ENCODE peak calls at places on chromosomes 7 and 10, in four cellular contexts. One of them, this sample, is unnamed.

GRCh38 chr7:151938550-151938949 is 17.7 kb upstream of the GALNTL5 start:
- DNase-seq in astrocyte of the hippocampus: no peak
- DNase-seq in lower lobe of right lung: no peak
- DNase-seq in head of caudate nucleus: no peak
- DNase-seq in this sample: no peak

GRCh38 chr10:14240253-14241189 is 90.2 kb downstream of the FRMD4A start:
- DNase-seq in lower lobe of right lung: no peak
- DNase-seq in head of caudate nucleus: peak
- DNase-seq in astrocyte of the hippocampus: peak
- DNase-seq in this sample: no peak

GRCh38 chr10:28668363-28669226 is 8.7 kb upstream of the BAMBI start:
- DNase-seq in astrocyte of the hippocampus: peak
- DNase-seq in lower lobe of right lung: peak
- DNase-seq in head of caudate nucleus: peak
- DNase-seq in this sample: no peak

GRCh38 chr7:148286150-148286549 is 304.4 kb upstream of the C7orf33 start:
- DNase-seq in lower lobe of right lung: no peak
- DNase-seq in astrocyte of the hippocampus: peak
- DNase-seq in head of caudate nucleus: peak
- DNase-seq in this sample: no peak

GRCh38 chr10:95739046-95739445 is 16.9 kb upstream of the ENTPD1 start:
- DNase-seq in lower lobe of right lung: no peak
- DNase-seq in head of caudate nucleus: no peak
- DNase-seq in astrocyte of the hippocampus: no peak
- DNase-seq in this sample: no peak

GRCh38 chr7:97011536-97012292 is 6.4 kb downstream of the DLX6 start:
- DNase-seq in lower lobe of right lung: no peak
- DNase-seq in head of caudate nucleus: no peak
- DNase-seq in astrocyte of the hippocampus: no peak
- DNase-seq in this sample: no peak

GRCh38 chr10:90621577-90621976 is 236.3 kb downstream of the HTR7 start:
- DNase-seq in lower lobe of right lung: no peak
- DNase-seq in astrocyte of the hippocampus: peak
- DNase-seq in head of caudate nucleus: no peak
- DNase-seq in this sample: peak

GRCh38 chr10:91340613-91341362 is 69.4 kb upstream of the HECTD2 start:
- DNase-seq in lower lobe of right lung: no peak
- DNase-seq in head of caudate nucleus: peak
- DNase-seq in astrocyte of the hippocampus: peak
- DNase-seq in this sample: peak

GRCh38 chr10:86440874-86441838 is 74.6 kb upstream of the GRID1 start:
- DNase-seq in head of caudate nucleus: no peak
- DNase-seq in astrocyte of the hippocampus: peak
- DNase-seq in lower lobe of right lung: no peak
- DNase-seq in this sample: peak

GRCh38 chr7:134196439-134196838 is 69.3 kb downstream of the LRGUK start:
- DNase-seq in astrocyte of the hippocampus: no peak
- DNase-seq in head of caudate nucleus: no peak
- DNase-seq in lower lobe of right lung: no peak
- DNase-seq in this sample: no peak

GRCh38 chr10:20885678-20886077 is 11.4 kb downstream of the NEBL start:
- DNase-seq in head of caudate nucleus: no peak
- DNase-seq in astrocyte of the hippocampus: peak
- DNase-seq in lower lobe of right lung: no peak
- DNase-seq in this sample: no peak

GRCh38 chr7:116672596-116673503 is 854 bp downstream of the MET start:
- DNase-seq in head of caudate nucleus: no peak
- DNase-seq in astrocyte of the hippocampus: peak
- DNase-seq in lower lobe of right lung: no peak
- DNase-seq in this sample: peak

GRCh38 chr7:155287229-155287935 is 10.3 kb upstream of the INSIG1 start:
- DNase-seq in lower lobe of right lung: no peak
- DNase-seq in head of caudate nucleus: no peak
- DNase-seq in astrocyte of the hippocampus: no peak
- DNase-seq in this sample: no peak

GRCh38 chr7:112056409-112056808 is 149.8 kb downstream of the DOCK4 start:
- DNase-seq in astrocyte of the hippocampus: no peak
- DNase-seq in lower lobe of right lung: no peak
- DNase-seq in head of caudate nucleus: no peak
- DNase-seq in this sample: no peak

GRCh38 chr7:79548616-79549206 is 95.2 kb upstream of the MAGI2 start:
- DNase-seq in astrocyte of the hippocampus: no peak
- DNase-seq in head of caudate nucleus: peak
- DNase-seq in lower lobe of right lung: no peak
- DNase-seq in this sample: no peak

GRCh38 chr7:112341464-112341863 is 108.8 kb upstream of the IFRD1 start:
- DNase-seq in astrocyte of the hippocampus: no peak
- DNase-seq in head of caudate nucleus: no peak
- DNase-seq in lower lobe of right lung: no peak
- DNase-seq in this sample: no peak

GRCh38 chr7:51313276-51314035 is 3.2 kb downstream of the COBL start:
- DNase-seq in astrocyte of the hippocampus: no peak
- DNase-seq in head of caudate nucleus: no peak
- DNase-seq in lower lobe of right lung: no peak
- DNase-seq in this sample: no peak

GRCh38 chr10:62185914-62186692 is 82.5 kb downstream of the RTKN2 start:
- DNase-seq in head of caudate nucleus: no peak
- DNase-seq in lower lobe of right lung: no peak
- DNase-seq in astrocyte of the hippocampus: no peak
- DNase-seq in this sample: no peak

GRCh38 chr10:131961047-131961776 is 20.5 kb downstream of the BNIP3 start:
- DNase-seq in head of caudate nucleus: no peak
- DNase-seq in lower lobe of right lung: no peak
- DNase-seq in astrocyte of the hippocampus: no peak
- DNase-seq in this sample: no peak

GRCh38 chr10:16787361-16787791 is 29.8 kb downstream of the RSU1 start:
- DNase-seq in lower lobe of right lung: no peak
- DNase-seq in astrocyte of the hippocampus: no peak
- DNase-seq in head of caudate nucleus: no peak
- DNase-seq in this sample: no peak

GRCh38 chr10:64952042-64952441 is 1430.8 kb downstream of the REEP3 start:
- DNase-seq in head of caudate nucleus: no peak
- DNase-seq in astrocyte of the hippocampus: no peak
- DNase-seq in lower lobe of right lung: no peak
- DNase-seq in this sample: no peak

GRCh38 chr7:105210721-105211205 is 178.0 kb downstream of the SRPK2 start:
- DNase-seq in head of caudate nucleus: no peak
- DNase-seq in astrocyte of the hippocampus: peak
- DNase-seq in lower lobe of right lung: peak
- DNase-seq in this sample: no peak

GRCh38 chr10:127195571-127196226 is 692 bp downstream of the INSYN2A start:
- DNase-seq in lower lobe of right lung: no peak
- DNase-seq in head of caudate nucleus: peak
- DNase-seq in astrocyte of the hippocampus: peak
- DNase-seq in this sample: peak

GRCh38 chr7:18212788-18213187 is 185.1 kb upstream of the PRPS1L1 start:
- DNase-seq in lower lobe of right lung: no peak
- DNase-seq in head of caudate nucleus: no peak
- DNase-seq in astrocyte of the hippocampus: no peak
- DNase-seq in this sample: peak

GRCh38 chr10:45454262-45454661 is 80.2 kb downstream of the ALOX5 start:
- DNase-seq in head of caudate nucleus: no peak
- DNase-seq in lower lobe of right lung: no peak
- DNase-seq in astrocyte of the hippocampus: peak
- DNase-seq in this sample: no peak

GRCh38 chr7:74254858-74255379 is 720 bp upstream of the RFC2 start:
- DNase-seq in astrocyte of the hippocampus: no peak
- DNase-seq in head of caudate nucleus: no peak
- DNase-seq in lower lobe of right lung: no peak
- DNase-seq in this sample: no peak

GRCh38 chr10:122525788-122526187 is 34.8 kb upstream of the DMBT1 start:
- DNase-seq in astrocyte of the hippocampus: no peak
- DNase-seq in head of caudate nucleus: no peak
- DNase-seq in lower lobe of right lung: no peak
- DNase-seq in this sample: peak

GRCh38 chr7:120553497-120553896 is 280.5 kb downstream of the KCND2 start:
- DNase-seq in lower lobe of right lung: no peak
- DNase-seq in astrocyte of the hippocampus: no peak
- DNase-seq in head of caudate nucleus: no peak
- DNase-seq in this sample: no peak

GRCh38 chr10:84076540-84077195 is 62.6 kb upstream of the GHITM start:
- DNase-seq in head of caudate nucleus: no peak
- DNase-seq in lower lobe of right lung: no peak
- DNase-seq in astrocyte of the hippocampus: peak
- DNase-seq in this sample: peak